ENCODE peak calls at places on chromosomes 11 and 22, in six cellular contexts. H is IMR-90, U is neuronal stem cell, S is mesendoderm, L is trophoblast cell, T is H1. F is an unnamed sample. For H3K36me3 and H3K4me1, the result is how much of the 10 kb centered on the place peaks cover.

GRCh38 chr11:114129699-114130659 is 70.5 kb downstream of the ZBTB16 start:
- DNase-seq in H (no peak), U (no peak), S (no peak), L (no peak), T (no peak), F (no peak)

GRCh38 chr11:108115495-108116140 is 5.7 kb upstream of the ACAT1 start:
- DNase-seq in H (peak), U (peak), S (peak), L (no peak), T (peak), F (peak)

GRCh38 chr11:103055174-103055890 is 36.6 kb downstream of the DCUN1D5 start:
- DNase-seq in H (peak), U (peak), S (peak), L (peak), T (no peak), F (peak)

GRCh38 chr22:22001664-22002525 is 19.3 kb upstream of the TOP3B start:
- DNase-seq in H (no peak), U (no peak), S (no peak), L (no peak), T (no peak), F (no peak)

GRCh38 chr11:112249871-112250590 is 10.6 kb downstream of the PLET1 start:
- DNase-seq in H (no peak), U (no peak), S (peak), L (peak), T (no peak), F (peak)

GRCh38 chr11:57781529-57781943 is 19.9 kb downstream of the CTNND1 start:
- DNase-seq in H (peak), U (no peak), S (peak), L (peak), T (peak), F (peak)

GRCh38 chr22:36846271-36846670 is 14.5 kb upstream of the NCF4 start:
- DNase-seq in H (no peak), U (no peak), S (no peak), L (no peak), T (no peak), F (no peak)

GRCh38 chr11:107623183-107623582 is 32.2 kb downstream of the ELMOD1 start:
- DNase-seq in H (no peak), U (no peak), S (no peak), L (no peak), T (no peak), F (no peak)

GRCh38 chr11:119322360-119322739 is 5.4 kb upstream of the MCAM start:
- DNase-seq in H (no peak), U (no peak), S (no peak), L (peak), T (no peak), F (peak)

GRCh38 chr11:28666632-28667031 is 558.4 kb downstream of the METTL15 start:
- DNase-seq in H (no peak), U (no peak), S (no peak), L (no peak), T (no peak), F (no peak)

GRCh38 chr11:19739872-19740271 is 27.2 kb downstream of the NAV2 start:
- DNase-seq in H (peak), U (no peak), S (peak), L (no peak), T (peak), F (peak)

GRCh38 chr11:120601566-120601965 is 90.0 kb downstream of the GRIK4 start:
- DNase-seq in H (peak), U (no peak), S (no peak), L (no peak), T (no peak), F (peak)

GRCh38 chr22:19429950-19430889 is 1.3 kb downstream of the HIRA start:
- DNase-seq in H (peak), U (no peak), S (peak), L (no peak), T (no peak), F (peak)

GRCh38 chr22:49628351-49629023 is 199.2 kb downstream of the BRD1 start:
- DNase-seq in H (no peak), U (peak), S (no peak), L (no peak), T (no peak), F (no peak)

GRCh38 chr11:60971520-60971919 is at the start of gene CD6:
- DNase-seq in H (no peak), U (no peak), S (no peak), L (no peak), T (no peak), F (no peak)

GRCh38 chr11:126034880-126035279 is 27.8 kb downstream of the CDON start:
- DNase-seq in H (no peak), U (no peak), S (no peak), L (no peak), T (no peak), F (no peak)

DNA sequence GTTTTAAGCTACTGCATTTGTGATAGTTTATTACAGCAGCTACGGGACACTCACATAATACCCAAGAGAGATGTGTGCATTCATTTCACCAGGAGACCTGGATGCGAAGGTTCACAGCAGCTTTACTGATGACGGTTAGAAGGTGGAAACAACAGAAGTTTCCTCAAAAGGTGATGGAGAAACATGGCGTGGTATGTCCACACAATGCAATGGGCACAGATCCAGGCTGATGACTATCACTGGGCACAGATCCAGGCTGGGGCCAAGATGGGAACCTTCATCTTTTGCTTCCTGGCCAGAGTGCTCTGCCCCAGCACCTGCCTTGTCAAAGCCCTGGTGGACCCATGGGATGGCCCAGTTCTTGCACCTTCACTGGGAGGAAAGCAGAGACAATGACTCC is 30.6 kb upstream of the RFPL3 start:
- DNase-seq in H (no peak), U (no peak), S (no peak), L (no peak), T (no peak), F (no peak)
- H2AK5ac ChIP-seq in H (no peak), U (no peak), S (no peak), L (no peak), T (peak), F (no peak)

GRCh38 chr22:38719196-38719595 is 13.5 kb downstream of the GTPBP1 start:
- DNase-seq in H (no peak), U (no peak), S (no peak), L (no peak), T (no peak), F (no peak)
- H3K36me3 ChIP-seq in H (under half), U (half or more), S (under half), L (under half), T (half or more), F (half or more)

DNA sequence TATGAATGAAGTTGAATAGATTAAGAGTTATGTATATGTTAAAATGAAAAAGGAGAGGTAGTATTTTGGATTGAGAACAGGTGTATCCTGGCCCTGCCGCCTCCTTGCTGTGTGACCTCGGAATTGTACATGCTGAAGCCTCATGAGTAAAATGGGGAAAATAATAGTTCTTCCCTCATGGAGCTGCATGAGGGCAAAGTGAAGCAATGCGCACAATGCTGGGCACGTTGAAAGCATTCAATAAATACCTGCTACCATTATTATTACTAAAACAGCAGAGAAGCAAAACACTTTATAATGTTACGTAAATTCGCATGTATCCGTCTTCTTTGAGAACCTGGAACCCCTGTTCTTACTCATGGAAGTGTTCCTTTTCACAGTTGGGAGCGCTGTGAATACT is 5.7 kb downstream of the AMOTL1 start:
- DNase-seq in H (no peak), U (no peak), S (no peak), L (peak), T (no peak), F (no peak)
- H3K4me1 ChIP-seq in H (under half), U (under half), S (under half), L (under half), T (under half), F (under half)

DNA sequence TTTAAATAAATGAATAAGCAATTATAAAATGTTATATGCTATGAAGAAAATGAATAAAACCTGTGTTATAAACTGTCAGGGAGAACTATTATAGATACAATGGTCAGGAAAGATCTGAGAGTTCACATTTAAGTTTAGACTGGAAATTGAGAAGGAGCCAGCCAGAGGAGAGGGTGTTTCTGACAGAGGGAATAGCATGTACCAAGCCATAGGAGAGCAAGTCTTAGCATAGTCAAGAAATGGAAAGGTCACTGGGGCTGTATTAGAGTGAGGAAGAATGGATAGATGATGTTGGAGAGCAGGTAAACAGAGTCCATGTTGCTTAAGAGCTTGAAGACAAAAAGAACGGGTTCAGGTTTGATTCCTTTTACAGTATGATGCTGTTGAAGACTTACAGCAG is 87.4 kb downstream of the FAM83F start:
- DNase-seq in H (no peak), U (no peak), S (no peak), L (no peak), T (no peak), F (no peak)
- H2AK5ac ChIP-seq in H (no peak), U (no peak), S (no peak), L (no peak), T (no peak), F (no peak)

GRCh38 chr22:24171822-24172221 is 9.5 kb upstream of the SUSD2 start:
- DNase-seq in H (no peak), U (no peak), S (no peak), L (no peak), T (no peak), F (no peak)

GRCh38 chr22:24169439-24170058 is 11.7 kb upstream of the SUSD2 start:
- DNase-seq in H (no peak), U (no peak), S (no peak), L (no peak), T (no peak), F (no peak)

GRCh38 chr22:24166811-24167210 is 14.5 kb upstream of the SUSD2 start:
- DNase-seq in H (no peak), U (no peak), S (no peak), L (no peak), T (no peak), F (no peak)

GRCh38 chr22:24170189-24170588 is 11.1 kb upstream of the SUSD2 start:
- DNase-seq in H (no peak), U (no peak), S (no peak), L (peak), T (no peak), F (no peak)

DNA sequence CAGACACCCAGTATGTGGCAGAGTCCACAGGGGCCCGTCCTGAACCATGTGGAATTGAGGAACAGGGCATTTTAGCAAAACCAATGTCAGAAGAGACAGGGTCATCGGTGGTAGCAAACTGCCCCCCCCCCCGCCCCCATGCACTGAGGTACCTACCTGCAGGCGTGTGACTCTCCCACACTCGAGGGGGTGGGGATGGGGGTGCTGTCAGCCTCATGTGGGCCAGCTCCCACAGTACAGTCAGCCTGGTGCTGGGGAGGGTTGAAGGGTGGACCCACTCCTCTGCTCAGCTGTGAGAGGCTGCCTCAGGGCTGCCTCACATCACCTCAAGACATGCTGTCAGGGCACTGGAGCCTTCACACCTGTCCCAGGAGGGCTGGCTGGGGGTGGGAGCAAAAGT is 10.7 kb upstream of the SUSD2 start:
- DNase-seq in H (no peak), U (no peak), S (no peak), L (no peak), T (no peak), F (no peak)
- H3K36me3 ChIP-seq in H (half or more), U (half or more), S (under half), L (half or more), T (under half), F (half or more)

GRCh38 chr11:118211006-118211405 is 13.8 kb downstream of the JAML start:
- DNase-seq in H (no peak), U (peak), S (peak), L (peak), T (peak), F (no peak)
- H3K4me1 ChIP-seq in H (under half), U (under half), S (under half), L (under half), T (under half), F (under half)

GRCh38 chr11:105774899-105775298 is 165.0 kb downstream of the GRIA4 start:
- DNase-seq in H (no peak), U (no peak), S (peak), L (no peak), T (no peak), F (no peak)
- H2AK5ac ChIP-seq in H (no peak), U (no peak), S (no peak), L (no peak), T (no peak), F (no peak)

GRCh38 chr11:134253189-134253993 is at the start of the genes ACAD8 and THYN1:
- DNase-seq in H (peak), U (peak), S (peak), L (peak), T (peak), F (peak)

GRCh38 chr11:134252539-134253188 is 488 bp downstream of the THYN1 start:
- DNase-seq in H (peak), U (peak), S (no peak), L (peak), T (no peak), F (no peak)

GRCh38 chr11:134248910-134249480 is 4.2 kb downstream of the THYN1 start:
- DNase-seq in H (peak), U (no peak), S (no peak), L (no peak), T (no peak), F (no peak)

GRCh38 chr11:134254433-134254832 is 1.1 kb downstream of the ACAD8 start:
- DNase-seq in H (no peak), U (no peak), S (no peak), L (no peak), T (no peak), F (no peak)

DNA sequence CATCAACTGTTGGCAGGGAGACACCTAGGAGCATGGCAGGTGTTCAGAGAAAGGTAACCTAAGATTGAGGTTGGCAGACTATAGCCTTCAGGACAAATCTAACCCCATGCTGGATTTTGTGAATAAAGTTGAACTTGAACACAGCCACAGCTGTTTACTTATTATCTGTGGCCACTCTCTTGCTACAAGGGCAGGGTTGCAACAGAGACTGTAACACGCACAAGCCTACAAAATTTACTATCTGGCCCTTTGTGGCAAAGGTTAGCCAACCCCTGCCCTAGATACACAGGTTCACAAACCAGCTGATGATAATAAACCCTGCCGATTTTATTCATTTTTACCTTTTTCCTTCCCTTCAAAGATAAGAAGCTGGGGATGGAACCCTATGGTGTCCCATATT is 2.5 kb downstream of the THYN1 start:
- DNase-seq in H (no peak), U (no peak), S (no peak), L (no peak), T (no peak), F (no peak)
- H3K36me3 ChIP-seq in H (under half), U (half or more), S (under half), L (under half), T (under half), F (half or more)

F was measured in mesenchymal stem cell.